ENCODE peak calls at places on chromosome 19, in five cellular contexts. H is T-helper 17 cell, E is neural crest cell, U is left colon, K is upper lobe of left lung. A is an unnamed sample.

GRCh38 chr19:45981350-45981749 is 7.7 kb upstream of the NOVA2 start:
- DNase-seq in K (no peak), H (no peak), E (no peak), U (no peak), A (no peak)

GRCh38 chr19:31491246-31491645 is 142.0 kb upstream of the TSHZ3 start:
- DNase-seq in H (no peak), K (no peak), U (no peak), E (no peak), A (no peak)

GRCh38 chr19:8192227-8192820 is 16.8 kb upstream of the CERS4 start:
- DNase-seq in E (no peak), K (no peak), U (no peak), H (no peak), A (no peak)

GRCh38 chr19:13091400-13092161 is 11.1 kb downstream of the LYL1 start:
- DNase-seq in H (no peak), E (no peak), U (no peak), K (no peak), A (no peak)

GRCh38 chr19:48398329-48399235 is 5.1 kb downstream of the GRIN2D start:
- DNase-seq in U (peak; percentile 82), E (peak; percentile 70), H (peak; percentile 79), K (peak; percentile 74), A (no peak)

GRCh38 chr19:6476155-6476895 is 5.3 kb downstream of the DENND1C start:
- DNase-seq in E (peak; percentile 90), H (peak; percentile 53), K (peak; percentile 93), U (peak; percentile 93), A (no peak)

GRCh38 chr19:43765109-43765876 is 10.5 kb upstream of the SMG9 start:
- DNase-seq in K (peak; percentile 76), E (no peak), H (peak; percentile 41), U (peak; percentile 74), A (no peak)

GRCh38 chr19:1864480-1865171 is 1.2 kb upstream of the KLF16 start:
- DNase-seq in E (peak; percentile 81), H (peak; percentile 47), U (peak; percentile 77), K (peak; percentile 82), A (no peak)

GRCh38 chr19:11481777-11482383 is 1.0 kb upstream of the ELAVL3 start:
- DNase-seq in E (peak; percentile 57), K (peak; percentile 46), U (no peak), H (peak; percentile 35), A (peak; percentile 96)

GRCh38 chr19:10228925-10229324 is 2.2 kb downstream of the S1PR2 start:
- DNase-seq in U (no peak), E (no peak), H (peak; percentile 25), K (no peak), A (no peak)

GRCh38 chr19:30281903-30282302 is 90.3 kb upstream of the ZNF536 start:
- DNase-seq in E (no peak), K (no peak), H (no peak), U (no peak), A (no peak)

GRCh38 chr19:46748325-46749109 is 2.3 kb upstream of the STRN4 start:
- DNase-seq in K (peak; percentile 56), U (no peak), E (peak; percentile 87), H (peak; percentile 62), A (no peak)

GRCh38 chr19:42114412-42114811 is 17.8 kb downstream of the POU2F2 start:
- DNase-seq in K (no peak), H (no peak), U (peak; percentile 59), E (no peak), A (no peak)

GRCh38 chr19:33400856-33401682 is 27.6 kb downstream of the CEBPG start:
- DNase-seq in K (no peak), E (no peak), U (peak; percentile 22), H (no peak), A (no peak)

A was measured in DMS 273 treated with DMSO at 0.1 percent for 48 hours.